ENCODE peak calls at places on chromosomes 11 and 22, in seven cellular contexts. W, N, B, V, I, S and C are unnamed samples.

GRCh38 chr11:14642453-14642852 is 1.2 kb upstream of the PDE3B start:
- DNase-seq in I (no peak), V (no peak), B (no peak), W (no peak), N (no peak), S (no peak), C (no peak)

GRCh38 chr11:90218606-90219005 is 4.2 kb downstream of the CHORDC1 start:
- DNase-seq in N (peak), S (no peak), I (peak), B (no peak), V (no peak), W (no peak), C (no peak)

GRCh38 chr11:44916797-44917196 is 33.9 kb downstream of the TP53I11 start:
- DNase-seq in B (no peak), V (no peak), S (no peak), I (no peak), N (no peak), W (no peak), C (no peak)

GRCh38 chr22:19495562-19496323 is 16.0 kb downstream of the CDC45 start:
- DNase-seq in V (peak), S (peak), N (peak), B (no peak), W (no peak), I (no peak), C (peak)

GRCh38 chr11:3104961-3105790 is 48.0 kb upstream of the CARS1 start:
- DNase-seq in S (no peak), N (no peak), W (no peak), I (no peak), V (no peak), B (no peak), C (no peak)

GRCh38 chr11:34632105-34632780 is 11.3 kb downstream of the EHF start:
- DNase-seq in I (no peak), N (no peak), S (peak), W (no peak), V (peak), B (no peak), C (no peak)

GRCh38 chr22:48249721-48250268 is 1487.3 kb downstream of the TBC1D22A start:
- DNase-seq in S (no peak), W (no peak), V (no peak), B (no peak), N (no peak), I (no peak), C (no peak)

GRCh38 chr11:46064221-46064620 is 57.0 kb downstream of the PHF21A start:
- DNase-seq in N (no peak), B (no peak), S (peak), V (peak), W (no peak), I (no peak), C (no peak)

GRCh38 chr22:39833610-39834009 is 60.0 kb downstream of the ENTHD1 start:
- DNase-seq in I (no peak), N (no peak), S (no peak), V (no peak), B (no peak), W (no peak), C (no peak)

GRCh38 chr11:3146612-3147256 is 18.4 kb downstream of the OSBPL5 start:
- DNase-seq in I (no peak), W (no peak), V (peak), S (peak), B (peak), N (no peak), C (peak)

GRCh38 chr11:117799634-117800033 is 2.6 kb upstream of the DSCAML1 start:
- DNase-seq in I (no peak), N (no peak), W (no peak), B (no peak), V (no peak), S (no peak), C (no peak)

GRCh38 chr11:75635009-75635909 is 33.6 kb downstream of the MAP6 start:
- DNase-seq in N (no peak), W (no peak), V (peak), I (peak), B (peak), S (peak), C (peak)

GRCh38 chr22:36911887-36912661 is 1.4 kb upstream of the CSF2RB start:
- DNase-seq in S (peak), N (no peak), B (no peak), W (no peak), I (no peak), V (peak), C (no peak)

GRCh38 chr11:19374189-19374588 is 133.4 kb upstream of the E2F8 start:
- DNase-seq in S (peak), V (peak), I (no peak), B (peak), W (no peak), N (peak), C (peak)

GRCh38 chr11:76242004-76242779 is 35.9 kb upstream of the WNT11 start:
- DNase-seq in W (no peak), I (no peak), N (no peak), S (no peak), V (no peak), B (no peak), C (no peak)

GRCh38 chr11:95605271-95605940 is 184.2 kb downstream of the FAM76B start:
- DNase-seq in S (no peak), I (no peak), N (no peak), B (no peak), V (no peak), W (no peak), C (no peak)

GRCh38 chr11:70063555-70063954 is 14.6 kb upstream of the ANO1 start:
- DNase-seq in W (no peak), N (no peak), B (no peak), S (no peak), V (no peak), I (no peak), C (no peak)

GRCh38 chr11:57426754-57427691 is at the start of gene SLC43A3:
- DNase-seq in B (peak), I (peak), N (peak), W (peak), S (peak), V (peak), C (peak)